ENCODE peak calls at places on chromosomes 13 and 19, in four cellular contexts. N, R, E and O are unnamed samples.

GRCh38 chr19:3665681-3666544 is 34.4 kb downstream of the PIP5K1C start:
- DNase-seq in N (peak; percentile 72), R (peak; percentile 84), E (peak; percentile 42), O (no peak)

GRCh38 chr13:23786607-23787006 is 102.6 kb downstream of the MIPEP start:
- DNase-seq in N (no peak), R (no peak), E (no peak), O (no peak)

GRCh38 chr13:75635101-75635620 is 969 bp upstream of the LMO7 start:
- DNase-seq in N (no peak), R (peak; percentile 64), E (no peak), O (no peak)

GRCh38 chr13:27120011-27120410 is 51.6 kb downstream of the USP12 start:
- DNase-seq in N (no peak), R (no peak), E (no peak), O (no peak)

GRCh38 chr13:74203576-74203975 is 69.4 kb upstream of the KLF12 start:
- DNase-seq in N (no peak), R (no peak), E (no peak), O (no peak)

GRCh38 chr19:49749055-49749716 is 13.9 kb downstream of the TSKS start:
- DNase-seq in N (no peak), R (no peak), E (no peak), O (no peak)

GRCh38 chr19:44653977-44654784 is 10.5 kb downstream of the PVR start:
- DNase-seq in N (peak; percentile 74), R (peak; percentile 88), E (peak; percentile 61), O (no peak)

GRCh38 chr19:50723735-50724521 is 764 bp downstream of the CLEC11A start:
- DNase-seq in N (no peak), R (no peak), E (no peak), O (no peak)

GRCh38 chr19:38842439-38843174 is 7.2 kb downstream of the HNRNPL start:
- DNase-seq in N (peak; percentile 64), R (no peak), E (no peak), O (no peak)

GRCh38 chr19:56660381-56661105 is 11.0 kb downstream of the ZNF835 start:
- DNase-seq in N (no peak), R (no peak), E (no peak), O (no peak)

GRCh38 chr19:4388171-4389063 is 11.9 kb downstream of the SH3GL1 start:
- DNase-seq in N (no peak), R (no peak), E (no peak), O (no peak)

GRCh38 chr19:5814123-5814839 is 9.4 kb downstream of the NRTN start:
- DNase-seq in N (no peak), R (no peak), E (no peak), O (no peak)

GRCh38 chr19:54875506-54875905 is 1.5 kb downstream of the FCAR start:
- DNase-seq in N (no peak), R (no peak), E (no peak), O (no peak)

GRCh38 chr13:25525884-25526283 is 154.1 kb downstream of the ATP8A2 start:
- DNase-seq in N (no peak), R (no peak), E (no peak), O (no peak)
- H3K27ac ChIP-seq in N (no peak overlapping the region), R (no peak overlapping the region), E (no peak overlapping the region), O (no peak overlapping the region)

GRCh38 chr13:109785892-109786450 is 412 bp downstream of the IRS2 start:
- DNase-seq in N (no peak), R (no peak), E (no peak), O (no peak)
- H3K27me3 ChIP-seq in N (no peaks in the 10 kb centered on the region), R (no peaks in the 10 kb centered on the region), E (no peaks in the 10 kb centered on the region), O (no peaks in the 10 kb centered on the region)

DNA sequence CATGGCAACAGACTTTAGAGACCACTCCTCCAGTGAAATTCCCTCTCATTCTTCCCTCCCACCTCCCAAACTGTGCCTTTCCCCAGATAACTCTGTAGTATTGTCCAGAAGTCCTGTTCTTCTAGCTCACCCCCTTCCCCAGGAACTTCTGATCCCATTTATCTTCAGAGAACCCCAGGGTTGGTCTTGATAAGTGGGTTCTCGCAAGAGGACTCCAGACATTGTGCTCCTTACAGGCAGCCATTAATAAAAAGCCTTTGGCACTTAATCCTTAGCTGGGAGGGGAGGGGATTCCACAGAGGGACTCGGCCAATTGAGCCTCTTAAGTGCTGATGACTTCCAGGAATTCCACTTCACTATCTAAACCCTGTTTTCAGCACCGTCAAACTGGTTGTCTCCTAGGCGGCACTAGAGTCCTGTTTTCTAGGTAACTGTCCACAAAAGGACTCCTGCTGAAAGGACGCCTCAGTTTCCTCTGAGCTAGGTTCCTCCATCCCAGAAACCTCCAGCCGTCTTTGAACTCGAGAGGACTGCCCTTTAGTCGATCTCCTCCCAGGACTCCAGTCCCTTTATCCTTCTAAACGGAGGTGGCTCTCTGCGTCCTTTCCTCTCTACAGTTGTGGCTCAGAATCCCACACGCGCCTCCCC is 2.0 kb downstream of the LTBP4 start:
- DNase-seq in N (no peak), R (no peak), E (no peak), O (no peak)
- H3K27ac ChIP-seq in N (no peak overlapping the region), R (peak overlapping the region; percentile 81), E (peak overlapping the region; percentile 84), O (peak overlapping the region; percentile 97)

DNA sequence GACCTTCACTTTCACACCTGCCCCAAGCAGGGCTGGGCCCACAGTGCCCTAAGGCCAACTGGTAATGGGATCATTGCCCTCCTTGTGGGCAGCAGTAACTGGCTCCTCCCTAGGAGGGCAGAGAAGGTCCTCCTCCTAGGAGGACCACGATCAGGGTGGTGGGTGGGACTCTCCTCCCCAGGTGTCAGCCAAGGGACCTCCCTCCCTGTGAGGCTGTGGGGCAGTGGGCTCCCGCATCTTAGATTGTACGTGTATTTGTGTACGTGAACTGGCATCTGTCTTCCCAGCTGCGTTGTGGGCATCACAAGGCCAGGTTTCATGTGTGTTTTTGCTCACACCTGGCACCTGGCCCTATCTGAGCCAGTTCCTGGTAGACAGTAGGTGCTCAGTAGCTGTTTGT is 111.8 kb downstream of the SOX1 start:
- DNase-seq in N (no peak), R (no peak), E (no peak), O (no peak)
- H3K27me3 ChIP-seq in N (no peaks in the 10 kb centered on the region), R (no peaks in the 10 kb centered on the region), E (no peaks in the 10 kb centered on the region), O (no peaks in the 10 kb centered on the region)

GRCh38 chr19:46499692-46500091 is 4.0 kb upstream of the PNMA8B start:
- DNase-seq in N (no peak), R (no peak), E (no peak), O (no peak)

GRCh38 chr19:46508206-46508605 is 12.5 kb upstream of the PNMA8B start:
- DNase-seq in N (no peak), R (no peak), E (no peak), O (no peak)

GRCh38 chr19:46503848-46504453 is 8.3 kb upstream of the PNMA8B start:
- DNase-seq in N (no peak), R (no peak), E (no peak), O (no peak)

GRCh38 chr19:46497773-46498172 is 2.1 kb upstream of the PNMA8B start:
- DNase-seq in N (no peak), R (no peak), E (no peak), O (no peak)

DNA sequence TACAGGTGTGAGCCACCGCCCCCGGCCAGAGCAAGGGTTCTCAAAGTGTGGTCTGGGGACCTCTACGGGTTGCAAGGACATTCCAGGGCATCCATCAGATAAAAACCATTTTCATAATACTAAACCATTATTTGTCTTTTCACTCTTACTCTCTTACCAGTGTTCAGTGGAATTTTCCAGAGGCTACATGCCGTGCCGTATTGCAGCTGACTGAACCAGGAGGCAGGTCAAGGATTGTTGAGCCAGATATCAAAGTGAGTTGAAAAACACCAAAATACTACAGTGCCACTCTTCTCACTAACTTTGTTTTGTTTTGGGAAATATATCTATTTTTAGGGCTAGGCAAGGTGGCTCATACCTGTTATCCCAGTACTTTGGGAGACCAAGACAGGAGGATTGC is 7.2 kb upstream of the PNMA8B start:
- DNase-seq in N (no peak), R (no peak), E (no peak), O (no peak)
- H3K27ac ChIP-seq in N (no peak overlapping the region), R (no peak overlapping the region), E (no peak overlapping the region), O (no peak overlapping the region)

DNA sequence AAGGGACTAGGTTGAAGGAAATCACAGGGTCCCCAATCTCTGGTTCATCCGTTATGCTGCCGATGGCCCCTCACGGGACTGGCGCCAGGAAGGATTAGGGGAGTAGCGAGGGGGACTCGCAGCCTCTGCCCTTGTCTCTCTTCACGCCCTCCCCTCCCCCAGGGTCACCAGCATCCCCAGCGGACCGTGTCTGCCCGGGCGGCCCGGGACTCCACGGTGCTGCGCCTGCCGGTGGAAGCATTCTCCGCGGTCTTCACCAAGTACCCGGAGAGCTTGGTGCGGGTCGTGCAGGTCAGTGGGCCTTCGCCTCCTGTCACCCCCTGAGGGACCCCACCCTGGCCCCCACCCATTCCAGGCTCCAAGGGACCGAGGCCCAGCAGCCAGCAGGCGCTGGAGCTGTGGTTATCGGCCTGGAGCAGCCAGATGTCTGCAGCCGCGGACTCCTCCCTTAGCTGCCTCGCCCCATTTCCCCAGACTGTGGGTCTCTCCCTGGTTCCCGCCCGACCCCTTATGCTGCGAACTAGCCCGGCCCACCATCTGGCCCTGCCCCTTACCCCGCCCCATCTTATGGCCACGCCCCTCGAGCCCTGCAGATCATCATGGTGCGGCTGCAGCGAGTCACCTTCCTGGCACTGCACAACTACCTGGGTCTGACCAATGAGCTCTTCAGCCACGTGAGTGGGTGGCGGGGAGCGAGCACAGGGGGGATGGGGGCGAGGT is 5.4 kb downstream of the PNPLA6 start:
- DNase-seq in N (no peak), R (peak; percentile 78), E (no peak), O (no peak)
- H3K27me3 ChIP-seq in N (no peaks in the 10 kb centered on the region), R (no peaks in the 10 kb centered on the region), E (no peaks in the 10 kb centered on the region), O (no peaks in the 10 kb centered on the region)

GRCh38 chr19:36008336-36008978 is at the start of gene SYNE4:
- DNase-seq in N (no peak), R (peak; percentile 87), E (no peak), O (no peak)
- H3K27ac ChIP-seq in N (no peak within 1 kb of the TSS), R (peak within 1 kb of the TSS; percentile 55), E (peak within 1 kb of the TSS; percentile 69), O (peak within 1 kb of the TSS; percentile 77)

DNA sequence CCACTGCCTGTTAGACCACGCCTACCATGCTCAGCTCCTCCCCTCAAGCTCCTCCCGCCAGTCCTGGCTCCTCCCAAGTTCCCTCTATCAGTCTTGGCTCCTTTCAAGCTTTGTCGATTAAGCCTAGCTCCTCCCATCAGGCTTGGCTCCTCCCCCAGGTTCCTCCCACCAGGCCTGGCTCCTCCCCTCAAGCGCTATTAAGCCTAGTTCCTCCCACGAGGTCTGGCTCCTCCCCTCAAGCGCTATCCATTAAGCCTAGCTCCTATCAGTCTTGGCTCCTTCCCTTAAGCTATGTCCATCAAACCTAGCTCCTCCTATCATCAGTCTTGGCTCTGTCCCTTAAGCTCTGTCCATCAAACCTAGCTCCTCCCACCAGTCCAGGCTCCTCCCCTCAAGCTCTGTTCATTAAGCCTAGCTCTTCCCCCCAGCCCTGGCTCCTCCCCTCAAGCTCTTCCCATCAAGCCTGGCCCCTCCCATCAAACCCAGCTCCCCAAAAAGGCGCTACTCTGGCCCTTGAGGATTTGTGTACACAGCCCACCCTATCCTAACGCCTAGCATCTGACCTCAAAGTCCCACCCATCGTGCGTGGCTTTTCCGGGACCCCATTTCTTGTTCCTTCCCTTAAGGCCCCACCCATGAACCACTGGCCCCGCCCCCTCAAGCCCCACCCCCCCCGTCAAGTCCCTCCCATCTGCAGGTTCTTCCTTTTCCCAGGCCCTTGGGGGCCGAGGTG is 10.0 kb downstream of the CAMSAP3 start:
- DNase-seq in N (no peak), R (no peak), E (no peak), O (no peak)
- H3K27me3 ChIP-seq in N (no peaks in the 10 kb centered on the region), R (no peaks in the 10 kb centered on the region), E (no peaks in the 10 kb centered on the region), O (no peaks in the 10 kb centered on the region)